ENCODE peak calls at places on chromosomes 16 and 17, in eight cellular contexts. One of them, this sample, is unnamed. For H3K4me1, the result is how much of the 10 kb centered on the place peaks cover.

GRCh38 chr17:39813631-39814030 is 50.5 kb downstream of the IKZF3 start:
- DNase-seq in tibial nerve: no peak
- DNase-seq in IMR-90: no peak
- DNase-seq in Peyer's patch: peak
- DNase-seq in stomach: no peak
- DNase-seq in testis: no peak
- DNase-seq in K562: no peak
- DNase-seq in body of pancreas: peak
- DNase-seq in this sample: no peak

GRCh38 chr17:61002316-61002736 is 324.7 kb downstream of the BCAS3 start:
- DNase-seq in testis: no peak
- DNase-seq in IMR-90: peak
- DNase-seq in stomach: no peak
- DNase-seq in body of pancreas: peak
- DNase-seq in Peyer's patch: no peak
- DNase-seq in K562: peak
- DNase-seq in tibial nerve: no peak
- DNase-seq in this sample: no peak

GRCh38 chr17:82782657-82783207 is 30.9 kb downstream of the TBCD start:
- DNase-seq in Peyer's patch: no peak
- DNase-seq in testis: no peak
- DNase-seq in K562: no peak
- DNase-seq in tibial nerve: no peak
- DNase-seq in IMR-90: no peak
- DNase-seq in body of pancreas: peak
- DNase-seq in stomach: no peak
- DNase-seq in this sample: no peak

GRCh38 chr16:1984347-1985225 is 593 bp downstream of the GFER start:
- DNase-seq in Peyer's patch: peak
- DNase-seq in tibial nerve: no peak
- DNase-seq in testis: no peak
- DNase-seq in K562: peak
- DNase-seq in stomach: no peak
- DNase-seq in IMR-90: peak
- DNase-seq in body of pancreas: no peak
- DNase-seq in this sample: no peak

GRCh38 chr17:27319536-27320221 is 25.8 kb downstream of the WSB1 start:
- DNase-seq in Peyer's patch: no peak
- DNase-seq in tibial nerve: peak
- DNase-seq in stomach: peak
- DNase-seq in IMR-90: peak
- DNase-seq in K562: no peak
- DNase-seq in testis: peak
- DNase-seq in body of pancreas: peak
- DNase-seq in this sample: no peak

GRCh38 chr16:716250-716607 is 1.3 kb downstream of the METRN start:
- DNase-seq in K562: peak
- DNase-seq in Peyer's patch: no peak
- DNase-seq in body of pancreas: peak
- DNase-seq in testis: peak
- DNase-seq in IMR-90: no peak
- DNase-seq in stomach: peak
- DNase-seq in tibial nerve: no peak
- DNase-seq in this sample: no peak

GRCh38 chr17:38742431-38743308 is 5.5 kb downstream of the PCGF2 start:
- DNase-seq in IMR-90: peak
- DNase-seq in Peyer's patch: no peak
- DNase-seq in stomach: no peak
- DNase-seq in testis: peak
- DNase-seq in K562: no peak
- DNase-seq in tibial nerve: peak
- DNase-seq in body of pancreas: peak
- DNase-seq in this sample: no peak

GRCh38 chr16:85616608-85617311 is 3.6 kb downstream of the GSE1 start:
- DNase-seq in tibial nerve: no peak
- DNase-seq in stomach: peak
- DNase-seq in IMR-90: no peak
- DNase-seq in K562: peak
- DNase-seq in Peyer's patch: peak
- DNase-seq in testis: peak
- DNase-seq in body of pancreas: peak
- DNase-seq in this sample: peak

GRCh38 chr16:12896562-12896961 is 4.8 kb upstream of the SHISA9 start:
- DNase-seq in Peyer's patch: no peak
- DNase-seq in stomach: no peak
- DNase-seq in K562: peak
- DNase-seq in testis: no peak
- DNase-seq in tibial nerve: no peak
- DNase-seq in body of pancreas: peak
- DNase-seq in IMR-90: no peak
- DNase-seq in this sample: no peak

GRCh38 chr16:69127966-69128510 is 4.3 kb downstream of the CHTF8 start:
- DNase-seq in testis: no peak
- DNase-seq in stomach: no peak
- DNase-seq in IMR-90: no peak
- DNase-seq in Peyer's patch: no peak
- DNase-seq in body of pancreas: no peak
- DNase-seq in tibial nerve: no peak
- DNase-seq in K562: no peak
- DNase-seq in this sample: no peak

GRCh38 chr17:27601069-27601974 is 29.7 kb upstream of the LGALS9 start:
- DNase-seq in tibial nerve: peak
- DNase-seq in IMR-90: peak
- DNase-seq in body of pancreas: peak
- DNase-seq in testis: peak
- DNase-seq in K562: peak
- DNase-seq in stomach: peak
- DNase-seq in Peyer's patch: peak
- DNase-seq in this sample: peak

GRCh38 chr17:40496634-40497420 is 4.6 kb downstream of the TNS4 start:
- DNase-seq in stomach: no peak
- DNase-seq in tibial nerve: no peak
- DNase-seq in IMR-90: no peak
- DNase-seq in K562: no peak
- DNase-seq in Peyer's patch: no peak
- DNase-seq in body of pancreas: no peak
- DNase-seq in testis: no peak
- DNase-seq in this sample: no peak

GRCh38 chr16:19227643-19228042 is 57.9 kb upstream of the CLEC19A start:
- DNase-seq in body of pancreas: peak
- DNase-seq in testis: no peak
- DNase-seq in stomach: no peak
- DNase-seq in Peyer's patch: no peak
- DNase-seq in tibial nerve: no peak
- DNase-seq in IMR-90: no peak
- DNase-seq in K562: no peak
- DNase-seq in this sample: no peak

GRCh38 chr16:918068-918467 is 52.7 kb downstream of the LMF1 start:
- DNase-seq in tibial nerve: no peak
- DNase-seq in body of pancreas: no peak
- DNase-seq in testis: no peak
- DNase-seq in Peyer's patch: no peak
- DNase-seq in IMR-90: peak
- DNase-seq in stomach: no peak
- DNase-seq in K562: no peak
- DNase-seq in this sample: no peak

GRCh38 chr16:66486773-66487579 is 59.9 kb downstream of the BEAN1 start:
- DNase-seq in Peyer's patch: peak
- DNase-seq in stomach: peak
- DNase-seq in K562: no peak
- DNase-seq in body of pancreas: peak
- DNase-seq in IMR-90: peak
- DNase-seq in testis: no peak
- DNase-seq in tibial nerve: no peak
- DNase-seq in this sample: no peak

GRCh38 chr16:67530013-67530939 is 1.6 kb downstream of the RIPOR1 start:
- DNase-seq in tibial nerve: peak
- DNase-seq in body of pancreas: peak
- DNase-seq in Peyer's patch: peak
- DNase-seq in testis: peak
- DNase-seq in stomach: peak
- DNase-seq in K562: peak
- DNase-seq in IMR-90: peak
- DNase-seq in this sample: no peak

GRCh38 chr16:67833035-67833417 is 9.1 kb upstream of the THAP11 start:
- DNase-seq in tibial nerve: no peak
- DNase-seq in K562: peak
- DNase-seq in Peyer's patch: no peak
- DNase-seq in stomach: no peak
- DNase-seq in body of pancreas: no peak
- DNase-seq in IMR-90: peak
- DNase-seq in testis: no peak
- DNase-seq in this sample: no peak

GRCh38 chr16:89322381-89323119 is 105.0 kb downstream of the ZNF778 start:
- DNase-seq in body of pancreas: no peak
- DNase-seq in K562: peak
- DNase-seq in tibial nerve: no peak
- DNase-seq in testis: no peak
- DNase-seq in stomach: no peak
- DNase-seq in Peyer's patch: no peak
- DNase-seq in IMR-90: peak
- DNase-seq in this sample: no peak
- H3K4me1 ChIP-seq in body of pancreas: half or more
- H3K4me1 ChIP-seq in K562: half or more
- H3K4me1 ChIP-seq in tibial nerve: half or more
- H3K4me1 ChIP-seq in testis: under half
- H3K4me1 ChIP-seq in stomach: half or more
- H3K4me1 ChIP-seq in Peyer's patch: under half
- H3K4me1 ChIP-seq in IMR-90: half or more
- H3K4me1 ChIP-seq in this sample: half or more

GRCh38 chr17:45172232-45172540 is 10.5 kb downstream of the HEXIM2 start:
- DNase-seq in testis: no peak
- DNase-seq in stomach: no peak
- DNase-seq in K562: no peak
- DNase-seq in IMR-90: no peak
- DNase-seq in Peyer's patch: no peak
- DNase-seq in tibial nerve: no peak
- DNase-seq in body of pancreas: no peak
- DNase-seq in this sample: no peak

GRCh38 chr17:45171338-45172231 is 9.9 kb downstream of the HEXIM2 start:
- DNase-seq in tibial nerve: no peak
- DNase-seq in body of pancreas: peak
- DNase-seq in Peyer's patch: no peak
- DNase-seq in stomach: peak
- DNase-seq in IMR-90: no peak
- DNase-seq in testis: no peak
- DNase-seq in K562: no peak
- DNase-seq in this sample: no peak

GRCh38 chr17:45170280-45170975 is 8.8 kb downstream of the HEXIM2 start:
- DNase-seq in stomach: no peak
- DNase-seq in K562: no peak
- DNase-seq in Peyer's patch: no peak
- DNase-seq in IMR-90: no peak
- DNase-seq in testis: no peak
- DNase-seq in body of pancreas: no peak
- DNase-seq in tibial nerve: no peak
- DNase-seq in this sample: no peak

GRCh38 chr17:45170976-45171337 is 9.3 kb downstream of the HEXIM2 start:
- DNase-seq in IMR-90: peak
- DNase-seq in K562: no peak
- DNase-seq in body of pancreas: peak
- DNase-seq in testis: no peak
- DNase-seq in Peyer's patch: no peak
- DNase-seq in stomach: peak
- DNase-seq in tibial nerve: peak
- DNase-seq in this sample: no peak

GRCh38 chr17:45172541-45173286 is 11.0 kb downstream of the HEXIM2 start:
- DNase-seq in stomach: peak
- DNase-seq in IMR-90: peak
- DNase-seq in testis: peak
- DNase-seq in body of pancreas: peak
- DNase-seq in K562: no peak
- DNase-seq in Peyer's patch: peak
- DNase-seq in tibial nerve: no peak
- DNase-seq in this sample: no peak
- TF ChIP-seq POLR2A in stomach: no peak
- TF ChIP-seq POLR2A in IMR-90: no peak
- TF ChIP-seq POLR2A in testis: no peak
- TF ChIP-seq POLR2A in body of pancreas: peak
- TF ChIP-seq POLR2A in K562: no peak
- TF ChIP-seq POLR2A in Peyer's patch: no peak
- TF ChIP-seq POLR2A in tibial nerve: no peak
- TF ChIP-seq POLR2A in this sample: no peak

GRCh38 chr16:81581107-81581506 is 136.5 kb downstream of the CMIP start:
- DNase-seq in body of pancreas: no peak
- DNase-seq in stomach: peak
- DNase-seq in K562: no peak
- DNase-seq in Peyer's patch: no peak
- DNase-seq in testis: no peak
- DNase-seq in tibial nerve: no peak
- DNase-seq in IMR-90: no peak
- DNase-seq in this sample: no peak

GRCh38 chr16:81582655-81583441 is 138.2 kb downstream of the CMIP start:
- DNase-seq in testis: peak
- DNase-seq in Peyer's patch: no peak
- DNase-seq in K562: peak
- DNase-seq in tibial nerve: no peak
- DNase-seq in body of pancreas: peak
- DNase-seq in IMR-90: no peak
- DNase-seq in stomach: no peak
- DNase-seq in this sample: no peak

GRCh38 chr16:81586421-81586820 is 141.8 kb downstream of the CMIP start:
- DNase-seq in tibial nerve: no peak
- DNase-seq in body of pancreas: no peak
- DNase-seq in K562: peak
- DNase-seq in testis: no peak
- DNase-seq in IMR-90: peak
- DNase-seq in Peyer's patch: no peak
- DNase-seq in stomach: no peak
- DNase-seq in this sample: no peak

GRCh38 chr16:81585785-81586184 is 141.2 kb downstream of the CMIP start:
- DNase-seq in stomach: no peak
- DNase-seq in body of pancreas: peak
- DNase-seq in IMR-90: no peak
- DNase-seq in tibial nerve: no peak
- DNase-seq in Peyer's patch: no peak
- DNase-seq in testis: no peak
- DNase-seq in K562: peak
- DNase-seq in this sample: no peak

GRCh38 chr16:81583893-81584705 is 139.5 kb downstream of the CMIP start:
- DNase-seq in Peyer's patch: no peak
- DNase-seq in tibial nerve: no peak
- DNase-seq in body of pancreas: no peak
- DNase-seq in stomach: peak
- DNase-seq in K562: no peak
- DNase-seq in IMR-90: peak
- DNase-seq in testis: no peak
- DNase-seq in this sample: no peak
- TF ChIP-seq CTCF in Peyer's patch: no peak
- TF ChIP-seq CTCF in tibial nerve: no peak
- TF ChIP-seq CTCF in body of pancreas: no peak
- TF ChIP-seq CTCF in stomach: no peak
- TF ChIP-seq CTCF in K562: no peak
- TF ChIP-seq CTCF in IMR-90: no peak
- TF ChIP-seq CTCF in testis: no peak
- TF ChIP-seq CTCF in this sample: no peak

GRCh38 chr17:57980522-57980921 is 7.5 kb downstream of the VEZF1 start:
- DNase-seq in tibial nerve: no peak
- DNase-seq in Peyer's patch: no peak
- DNase-seq in body of pancreas: no peak
- DNase-seq in K562: no peak
- DNase-seq in stomach: no peak
- DNase-seq in testis: no peak
- DNase-seq in IMR-90: no peak
- DNase-seq in this sample: no peak
- H3K4me1 ChIP-seq in tibial nerve: under half
- H3K4me1 ChIP-seq in Peyer's patch: under half
- H3K4me1 ChIP-seq in body of pancreas: under half
- H3K4me1 ChIP-seq in K562: under half
- H3K4me1 ChIP-seq in stomach: half or more
- H3K4me1 ChIP-seq in testis: under half
- H3K4me1 ChIP-seq in IMR-90: under half
- H3K4me1 ChIP-seq in this sample: half or more

This sample was measured in esophagus squamous epithelium.